ENCODE peak calls at places on chromosome 22, in four cellular contexts. L, Q, R and Z are unnamed samples.

GRCh38 chr22:48784701-48785503 is 1042.8 kb downstream of the BRD1 start:
- DNase-seq in L (no peak), Q (no peak), R (no peak), Z (no peak)

GRCh38 chr22:39928556-39929401 is 27.9 kb downstream of the GRAP2 start:
- DNase-seq in L (no peak), Q (no peak), R (no peak), Z (no peak)

GRCh38 chr22:29727248-29727551 is 7.4 kb downstream of the CABP7 start:
- DNase-seq in L (peak), Q (no peak), R (no peak), Z (no peak)

GRCh38 chr22:28112548-28113043 is 193.5 kb upstream of the PITPNB start:
- DNase-seq in L (peak), Q (no peak), R (no peak), Z (no peak)

GRCh38 chr22:24208012-24208749 is 26.9 kb downstream of the SUSD2 start:
- DNase-seq in L (no peak), Q (no peak), R (no peak), Z (no peak)

GRCh38 chr22:25070870-25071465 is 118.5 kb downstream of the KIAA1671 start:
- DNase-seq in L (no peak), Q (no peak), R (no peak), Z (no peak)

GRCh38 chr22:23827351-23827995 is 11.3 kb downstream of the DERL3 start:
- DNase-seq in L (no peak), Q (no peak), R (no peak), Z (no peak)

GRCh38 chr22:37345863-37346514 is 63.7 kb downstream of the CYTH4 start:
- DNase-seq in L (no peak), Q (no peak), R (no peak), Z (no peak)

GRCh38 chr22:38843716-38844660 is at the start of gene NPTXR:
- DNase-seq in L (peak), Q (no peak), R (peak), Z (peak)

GRCh38 chr22:18985761-18986160 is 49.7 kb upstream of the PRODH start:
- DNase-seq in L (no peak), Q (no peak), R (no peak), Z (no peak)

GRCh38 chr22:45207981-45208664 is 32.6 kb downstream of the KIAA0930 start:
- DNase-seq in L (no peak), Q (no peak), R (no peak), Z (no peak)

GRCh38 chr22:27629908-27630733 is 171.4 kb downstream of the MN1 start:
- DNase-seq in L (no peak), Q (no peak), R (no peak), Z (no peak)

GRCh38 chr22:28299760-28300159 is 379.9 kb downstream of the TTC28 start:
- DNase-seq in L (no peak), Q (no peak), R (no peak), Z (no peak)

GRCh38 chr22:40076702-40077645 is 82.2 kb downstream of the FAM83F start:
- DNase-seq in L (no peak), Q (no peak), R (no peak), Z (no peak)

GRCh38 chr22:17492247-17492646 is 71.1 kb upstream of the SLC25A18 start:
- DNase-seq in L (no peak), Q (no peak), R (no peak), Z (no peak)

GRCh38 chr22:45170001-45170466 is 6.3 kb downstream of the NUP50 start:
- DNase-seq in L (no peak), Q (no peak), R (no peak), Z (no peak)

GRCh38 chr22:40533712-40534378 is 102.7 kb downstream of the MRTFA start:
- DNase-seq in L (no peak), Q (no peak), R (peak), Z (peak)

GRCh38 chr22:42683599-42684283 is 34.5 kb upstream of the CYB5R3 start:
- DNase-seq in L (peak), Q (no peak), R (no peak), Z (no peak)

GRCh38 chr22:45304971-45305370 is 4.8 kb upstream of the FAM118A start:
- DNase-seq in L (no peak), Q (no peak), R (no peak), Z (no peak)

GRCh38 chr22:24107668-24108067 is 73.6 kb upstream of the SUSD2 start:
- DNase-seq in L (peak), Q (no peak), R (no peak), Z (no peak)

GRCh38 chr22:37328017-37328416 is 45.7 kb downstream of the CYTH4 start:
- DNase-seq in L (no peak), Q (no peak), R (no peak), Z (no peak)

GRCh38 chr22:43996170-43996980 is 27.7 kb upstream of the PARVB start:
- DNase-seq in L (peak), Q (no peak), R (peak), Z (peak)

GRCh38 chr22:31439805-31440204 is 40.4 kb downstream of the DRG1 start:
- DNase-seq in L (no peak), Q (no peak), R (no peak), Z (no peak)

GRCh38 chr22:46293591-46294260 is 2.9 kb upstream of the GTSE1 start:
- DNase-seq in L (peak), Q (no peak), R (no peak), Z (no peak)

GRCh38 chr22:39244496-39245129 is at the start of gene PDGFB:
- DNase-seq in L (no peak), Q (no peak), R (no peak), Z (no peak)

GRCh38 chr22:28955817-28956216 is 72.4 kb downstream of the ZNRF3 start:
- DNase-seq in L (no peak), Q (no peak), R (peak), Z (peak)

GRCh38 chr22:44449061-44449682 is 48.9 kb downstream of the RTL6 start:
- DNase-seq in L (peak), Q (no peak), R (no peak), Z (no peak)

GRCh38 chr22:24875862-24876506 is 70.0 kb downstream of the SGSM1 start:
- DNase-seq in L (no peak), Q (no peak), R (no peak), Z (no peak)

GRCh38 chr22:23526588-23527315 is 53.3 kb downstream of the IGLL1 start:
- DNase-seq in L (no peak), Q (no peak), R (no peak), Z (no peak)

GRCh38 chr22:29830585-29830984 is 7.5 kb downstream of the ASCC2 start:
- DNase-seq in L (peak), Q (no peak), R (no peak), Z (no peak)

GRCh38 chr22:17774206-17774927 is at the start of gene BID:
- DNase-seq in L (peak), Q (no peak), R (peak), Z (peak)

GRCh38 chr22:24138649-24139420 is 42.5 kb upstream of the SUSD2 start:
- DNase-seq in L (no peak), Q (no peak), R (no peak), Z (no peak)

GRCh38 chr22:42757475-42757874 is 36.8 kb upstream of the A4GALT start:
- DNase-seq in L (no peak), Q (no peak), R (no peak), Z (no peak)

GRCh38 chr22:28034760-28035401 is 115.8 kb upstream of the PITPNB start:
- DNase-seq in L (peak), Q (no peak), R (no peak), Z (no peak)

GRCh38 chr22:42164901-42165300 is 34.3 kb upstream of the CYP2D6 start:
- DNase-seq in L (no peak), Q (no peak), R (no peak), Z (no peak)

GRCh38 chr22:39932918-39933649 is 27.1 kb upstream of the TMA7B start:
- DNase-seq in L (no peak), Q (no peak), R (peak), Z (peak)

GRCh38 chr22:43242627-43243026 is 55.7 kb upstream of the TTLL12 start:
- DNase-seq in L (no peak), Q (no peak), R (no peak), Z (no peak)

GRCh38 chr22:36846949-36847348 is 13.9 kb upstream of the NCF4 start:
- DNase-seq in L (no peak), Q (no peak), R (no peak), Z (no peak)

GRCh38 chr22:48749555-48750227 is 1078.0 kb downstream of the BRD1 start:
- DNase-seq in L (no peak), Q (no peak), R (no peak), Z (no peak)

GRCh38 chr22:37538590-37539357 is 19.6 kb upstream of the CARD10 start:
- DNase-seq in L (peak), Q (peak), R (peak), Z (peak)

GRCh38 chr22:20268289-20268349 is at the start of gene RTN4R:
- DNase-seq in L (no peak), Q (no peak), R (no peak), Z (no peak)
- H3K27ac ChIP-seq in L (no peak), Q (no peak), R (no peak), Z (peak)

DNA sequence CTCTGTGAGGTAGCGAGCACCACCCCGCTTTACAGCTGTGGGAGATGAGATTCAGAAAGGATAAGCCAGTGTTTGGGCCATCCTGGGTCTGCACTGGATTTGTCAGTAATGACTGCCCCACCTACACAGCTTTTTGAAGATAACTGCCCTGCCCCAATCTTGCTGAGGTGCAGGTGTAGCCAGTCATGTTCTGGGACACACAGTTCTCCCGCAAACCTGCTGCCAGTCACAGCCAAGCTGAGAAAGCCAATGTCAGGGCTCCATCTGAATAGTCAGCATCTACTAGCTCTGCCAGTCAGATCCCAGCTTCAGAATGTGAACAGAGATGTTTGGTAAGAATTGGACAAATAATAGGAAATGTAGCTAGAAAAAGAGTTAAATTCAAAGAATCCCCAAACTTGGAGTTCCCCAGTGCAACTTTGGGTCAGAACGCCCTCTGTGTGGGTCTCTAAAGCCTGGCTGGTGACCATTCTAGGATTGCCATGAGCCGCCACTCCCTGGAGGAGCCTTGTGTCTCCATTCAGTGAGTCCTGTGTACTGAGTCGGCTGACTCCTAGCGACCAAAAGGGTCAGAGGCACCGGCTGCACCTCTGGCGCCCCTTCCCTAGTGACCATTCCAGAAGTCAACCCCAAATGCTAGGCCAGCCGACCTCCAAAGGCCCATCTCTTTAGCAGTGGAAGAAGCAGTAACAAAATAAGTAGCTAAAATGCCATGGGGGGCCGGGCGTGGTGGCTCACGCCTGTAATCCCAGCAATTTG is 2.4 kb upstream of the MB start:
- DNase-seq in L (no peak), Q (no peak), R (no peak), Z (no peak)
- H3K27ac ChIP-seq in L (peak), Q (no peak), R (no peak), Z (no peak)

DNA sequence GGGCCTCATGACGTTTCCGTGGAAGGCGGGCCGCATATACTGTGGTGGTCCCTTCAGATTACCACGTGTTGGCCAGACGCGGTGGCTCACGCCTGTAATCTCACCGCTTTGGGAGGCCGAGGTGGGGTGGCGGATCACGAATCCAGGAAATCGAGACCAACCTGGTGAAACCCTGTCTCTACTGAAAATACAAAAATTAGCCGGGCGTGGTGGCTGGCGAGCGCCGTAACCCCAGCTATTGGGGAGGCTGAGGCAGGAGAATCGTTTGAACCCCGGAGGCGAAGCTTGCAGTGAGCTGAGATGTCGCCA is 853 bp upstream of the DENND6B start:
- DNase-seq in L (no peak), Q (no peak), R (no peak), Z (no peak)
- H3K27ac ChIP-seq in L (peak), Q (peak), R (no peak), Z (peak)

GRCh38 chr22:22181515-22181959 is 63.0 kb upstream of the VPREB1 start:
- DNase-seq in L (no peak), Q (no peak), R (no peak), Z (no peak)

GRCh38 chr22:22178566-22178965 is 66.0 kb upstream of the VPREB1 start:
- DNase-seq in L (no peak), Q (no peak), R (no peak), Z (no peak)

GRCh38 chr22:22180738-22181514 is 63.7 kb upstream of the VPREB1 start:
- DNase-seq in L (no peak), Q (no peak), R (no peak), Z (no peak)

GRCh38 chr22:22178992-22179391 is 65.6 kb upstream of the VPREB1 start:
- DNase-seq in L (no peak), Q (no peak), R (no peak), Z (no peak)

GRCh38 chr22:22179858-22180257 is 64.7 kb upstream of the VPREB1 start:
- DNase-seq in L (no peak), Q (no peak), R (no peak), Z (no peak)
- H3K27ac ChIP-seq in L (no peak), Q (no peak), R (no peak), Z (no peak)